ENCODE peak calls at places on chromosomes 3 and 15, in six cellular contexts. U is left ventricle myocardium inferior, T is fibroblast of lung, K is MCF 10A, S is Caco-2, L is heart right ventricle. M is an unnamed sample.

GRCh38 chr3:194811118-194811517 is 125.4 kb downstream of the FAM43A start:
- DNase-seq in U (no peak), T (no peak), K (no peak), S (no peak), L (no peak), M (no peak)

GRCh38 chr3:126983653-126984390 is 907 bp downstream of the PLXNA1 start:
- DNase-seq in U (no peak), T (peak), K (peak), S (peak), L (no peak), M (no peak)

GRCh38 chr15:35306361-35306981 is 221.4 kb upstream of the NANOGP8 start:
- DNase-seq in U (no peak), T (peak), K (peak), S (peak), L (no peak), M (no peak)

GRCh38 chr3:197183582-197183981 is 114.8 kb downstream of the DLG1 start:
- DNase-seq in U (no peak), T (no peak), K (no peak), S (no peak), L (no peak), M (no peak)

GRCh38 chr15:85337398-85338074 is 42.9 kb upstream of the AKAP13 start:
- DNase-seq in U (no peak), T (no peak), K (no peak), S (no peak), L (peak), M (no peak)

GRCh38 chr3:56887402-56888025 is 85.8 kb upstream of the ARHGEF3 start:
- DNase-seq in U (no peak), T (no peak), K (no peak), S (no peak), L (no peak), M (no peak)

GRCh38 chr3:53255360-53255774 is 455 bp downstream of the TKT start:
- DNase-seq in U (peak), T (no peak), K (no peak), S (no peak), L (peak), M (no peak)

GRCh38 chr15:64454282-64454681 is 6.1 kb upstream of the ZNF609 start:
- DNase-seq in U (no peak), T (no peak), K (no peak), S (no peak), L (no peak), M (no peak)

GRCh38 chr3:193029800-193030199 is 112.1 kb upstream of the MB21D2 start:
- DNase-seq in U (no peak), T (no peak), K (peak), S (no peak), L (no peak), M (no peak)

GRCh38 chr3:98577178-98577895 is 16.1 kb downstream of the CPOX start:
- DNase-seq in U (no peak), T (peak), K (no peak), S (no peak), L (no peak), M (no peak)

GRCh38 chr3:127712881-127713771 is 40.4 kb downstream of the ABTB1 start:
- DNase-seq in U (no peak), T (no peak), K (no peak), S (no peak), L (no peak), M (no peak)

GRCh38 chr15:56735589-56735988 is 2.3 kb upstream of the ZNF280D start:
- DNase-seq in U (no peak), T (no peak), K (no peak), S (no peak), L (no peak), M (no peak)

GRCh38 chr3:72338082-72338941 is 509.9 kb downstream of the SHQ1 start:
- DNase-seq in U (no peak), T (no peak), K (peak), S (no peak), L (no peak), M (no peak)

DNA sequence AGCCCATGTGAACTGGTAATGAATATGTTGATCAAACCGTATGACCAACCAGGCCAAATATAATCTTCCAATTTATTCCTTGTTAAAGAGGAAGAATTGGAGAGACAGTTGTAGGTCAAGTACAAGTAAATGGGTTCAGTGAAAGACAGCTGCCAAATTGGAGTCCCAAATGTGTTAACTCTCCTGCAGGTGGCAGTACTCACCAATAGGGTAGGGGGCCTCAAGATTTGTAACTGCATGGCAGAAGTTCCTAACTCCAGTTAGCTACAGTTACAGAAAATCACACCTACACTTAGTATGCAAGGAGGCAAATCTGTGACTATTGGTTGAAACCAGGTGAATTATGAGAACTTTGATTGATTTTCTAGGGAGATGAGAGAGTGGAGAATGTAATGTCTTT is 278.0 kb downstream of the ZBBX start:
- DNase-seq in U (no peak), T (no peak), K (peak), S (no peak), L (no peak), M (no peak)
- TF ChIP-seq CTCF in U (peak), T (no peak), K (peak), S (no peak), L (peak), M (peak)

DNA sequence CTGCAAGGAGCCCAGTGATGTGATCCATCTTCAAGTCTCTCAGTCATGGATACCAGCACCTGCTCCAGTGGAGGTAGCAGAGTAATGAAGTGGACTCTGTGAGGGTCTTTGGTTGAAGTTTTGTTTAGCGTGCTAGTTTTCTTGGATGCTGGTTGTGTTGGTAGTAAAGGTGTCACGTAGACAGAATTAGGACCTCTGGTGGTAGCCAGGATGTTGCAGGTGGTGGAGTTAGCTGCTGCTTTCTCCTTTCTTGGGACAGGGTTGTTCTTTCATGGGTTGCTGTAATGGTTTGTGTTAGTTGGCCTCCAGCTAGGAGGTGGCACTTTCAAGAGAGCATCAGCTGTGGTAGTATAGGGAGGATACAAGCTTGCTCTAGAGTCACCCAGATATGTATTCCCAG is 125.2 kb downstream of the ANXA2 start:
- DNase-seq in U (no peak), T (no peak), K (no peak), S (no peak), L (no peak), M (no peak)
- TF ChIP-seq CTCF in U (no peak), T (no peak), K (no peak), S (no peak), L (no peak), M (no peak)

GRCh38 chr3:189258261-189258660 is 86.5 kb downstream of the TPRG1 start:
- DNase-seq in U (no peak), T (no peak), K (no peak), S (no peak), L (no peak), M (no peak)
- TF ChIP-seq CTCF in U (no peak), T (no peak), K (no peak), S (no peak), L (no peak), M (no peak)

DNA sequence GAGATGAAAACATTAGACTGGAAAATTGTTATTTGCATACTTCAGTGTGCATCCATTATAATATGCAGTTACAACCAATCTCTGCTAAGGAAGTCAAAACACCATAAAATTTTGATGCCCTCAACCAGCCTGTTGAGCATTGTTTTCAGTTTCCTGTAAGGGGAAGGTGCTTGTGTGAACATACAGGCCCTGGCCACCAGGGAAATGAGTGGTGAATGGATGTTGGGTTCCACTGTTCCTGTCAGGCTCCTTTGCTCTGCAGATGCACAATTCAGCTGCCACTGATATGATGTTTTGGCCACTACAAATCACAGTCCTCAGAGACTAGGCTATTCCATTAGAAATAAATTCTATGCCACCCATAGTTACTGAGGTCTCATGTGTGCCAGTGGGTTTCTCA is 184.6 kb downstream of the SYNPR start:
- DNase-seq in U (no peak), T (no peak), K (no peak), S (no peak), L (no peak), M (no peak)
- TF ChIP-seq CTCF in U (no peak), T (no peak), K (no peak), S (no peak), L (no peak), M (no peak)

DNA sequence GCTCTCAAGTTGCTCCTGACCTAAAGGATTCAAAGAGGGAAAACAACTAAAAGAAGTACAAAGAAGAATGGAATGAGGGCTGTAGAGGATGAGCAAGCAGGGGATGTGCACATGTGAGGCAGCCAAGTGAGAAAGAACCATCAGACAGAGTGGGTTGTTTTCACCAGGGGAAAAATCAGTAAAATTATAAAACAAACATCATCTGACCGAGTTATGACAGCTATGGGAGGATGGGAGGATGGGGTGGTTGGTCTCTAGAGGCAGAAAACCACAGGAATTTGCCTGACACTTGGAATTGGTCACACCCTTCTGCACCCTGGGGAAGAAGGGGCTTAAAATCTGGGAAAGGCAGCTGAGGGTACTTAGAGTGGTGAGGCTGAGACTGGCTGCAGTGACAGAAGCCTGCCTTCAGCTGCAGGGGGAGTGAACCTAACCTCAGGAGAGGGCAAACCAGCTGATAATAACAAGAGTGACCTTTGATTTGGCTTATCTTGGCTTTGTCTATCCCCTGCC is 10.1 kb downstream of the ARHGAP31 start:
- DNase-seq in U (no peak), T (peak), K (peak), S (no peak), L (no peak), M (no peak)
- TF ChIP-seq CTCF in U (no peak), T (no peak), K (no peak), S (no peak), L (no peak), M (peak)

GRCh38 chr3:153291052-153291689 is 129.1 kb downstream of the RAP2B start:
- DNase-seq in U (no peak), T (peak), K (peak), S (no peak), L (no peak), M (no peak)
- TF ChIP-seq CTCF in U (peak), T (peak), K (peak), S (peak), L (peak), M (peak)

GRCh38 chr3:31859245-31859644 is 121.8 kb downstream of the OSBPL10 start:
- DNase-seq in U (no peak), T (no peak), K (no peak), S (no peak), L (no peak), M (no peak)

GRCh38 chr3:31861839-31862238 is 119.2 kb downstream of the OSBPL10 start:
- DNase-seq in U (no peak), T (no peak), K (no peak), S (no peak), L (no peak), M (no peak)

GRCh38 chr3:31853580-31853979 is 127.5 kb downstream of the OSBPL10 start:
- DNase-seq in U (no peak), T (no peak), K (no peak), S (no peak), L (no peak), M (no peak)

GRCh38 chr3:31862861-31863260 is 118.2 kb downstream of the OSBPL10 start:
- DNase-seq in U (no peak), T (peak), K (no peak), S (no peak), L (no peak), M (no peak)

DNA sequence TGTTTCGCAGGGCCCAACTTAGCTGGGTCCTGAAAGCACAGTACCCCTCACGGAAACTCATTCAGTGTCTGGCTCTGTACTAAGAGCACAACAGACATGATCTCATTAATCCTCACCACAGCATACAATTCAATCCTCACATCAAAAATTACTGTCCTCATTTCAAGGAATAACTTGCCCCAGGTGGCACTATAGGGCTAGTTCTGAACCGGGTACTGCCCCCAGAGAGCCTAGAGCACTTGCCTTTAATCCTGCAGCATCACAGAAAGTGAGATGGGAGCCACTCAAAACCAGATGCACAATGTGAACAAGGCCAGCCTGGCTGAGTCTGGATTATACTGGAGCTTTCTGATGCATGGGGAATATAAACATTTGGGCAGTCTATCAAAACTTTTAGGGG is 122.6 kb downstream of the OSBPL10 start:
- DNase-seq in U (no peak), T (no peak), K (peak), S (no peak), L (no peak), M (no peak)
- TF ChIP-seq CTCF in U (no peak), T (no peak), K (no peak), S (no peak), L (no peak), M (peak)

DNA sequence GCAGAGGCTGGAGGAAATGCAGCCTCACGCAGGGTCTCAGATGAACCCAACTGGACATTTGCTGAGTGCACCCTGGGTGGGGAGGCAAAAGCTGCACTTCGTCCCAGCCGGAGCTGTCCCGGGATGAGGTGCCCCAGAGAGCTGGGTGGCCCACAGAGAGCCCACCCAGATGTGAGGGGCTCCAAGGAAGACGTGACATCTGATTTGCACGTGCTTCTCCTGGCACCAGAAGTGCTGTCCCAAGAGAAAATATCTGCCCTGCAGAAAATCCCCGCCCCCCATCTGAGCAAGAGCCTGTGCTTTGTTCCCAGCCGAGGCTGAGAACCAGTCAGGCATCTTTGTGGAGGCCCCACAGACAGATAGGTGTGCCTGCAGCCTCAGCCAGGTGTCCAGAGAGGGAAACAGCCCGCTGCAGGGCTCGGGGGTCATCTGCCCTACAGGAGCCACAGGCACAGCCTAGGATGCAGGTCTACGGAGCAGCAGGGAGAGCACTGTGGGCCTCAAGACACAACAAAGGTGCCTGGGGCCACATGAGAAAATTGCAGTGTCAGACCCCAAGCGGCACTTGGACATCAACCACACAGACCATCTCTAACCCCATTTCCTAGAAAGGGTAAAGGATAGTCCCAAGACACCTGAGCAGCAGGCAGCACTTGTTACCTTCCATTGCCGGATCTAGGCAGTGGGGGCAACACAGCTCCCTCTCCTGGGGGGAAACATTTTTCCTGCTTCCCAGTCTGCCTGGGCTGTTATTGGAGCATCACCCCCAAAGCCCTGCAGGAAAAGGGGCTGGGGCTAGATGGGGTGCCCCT is 5.8 kb downstream of the TMIE start:
- DNase-seq in U (peak), T (no peak), K (no peak), S (peak), L (no peak), M (peak)
- TF ChIP-seq CTCF in U (no peak), T (no peak), K (no peak), S (no peak), L (no peak), M (no peak)

DNA sequence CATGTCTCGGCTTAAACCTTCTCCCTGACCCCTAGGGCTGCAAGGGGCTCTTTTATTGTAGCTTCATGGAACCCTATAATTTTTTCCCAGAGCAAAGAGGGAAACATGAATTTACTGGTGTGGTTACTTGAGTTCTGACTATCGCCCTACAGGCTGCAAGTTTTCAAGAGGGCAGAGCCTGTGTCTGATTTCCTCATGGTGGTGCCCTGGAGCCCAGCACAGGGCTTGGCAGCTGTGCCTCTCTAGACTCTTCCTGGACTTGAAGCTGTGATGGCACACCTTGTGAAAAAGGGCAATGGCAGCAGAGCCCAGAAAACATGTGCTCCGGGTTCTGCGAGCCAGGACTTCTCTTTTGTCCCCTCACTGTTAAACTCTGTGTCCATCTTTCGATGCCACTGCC is 34.2 kb upstream of the TF start:
- DNase-seq in U (no peak), T (no peak), K (no peak), S (no peak), L (no peak), M (no peak)
- TF ChIP-seq CTCF in U (no peak), T (no peak), K (no peak), S (no peak), L (no peak), M (no peak)

DNA sequence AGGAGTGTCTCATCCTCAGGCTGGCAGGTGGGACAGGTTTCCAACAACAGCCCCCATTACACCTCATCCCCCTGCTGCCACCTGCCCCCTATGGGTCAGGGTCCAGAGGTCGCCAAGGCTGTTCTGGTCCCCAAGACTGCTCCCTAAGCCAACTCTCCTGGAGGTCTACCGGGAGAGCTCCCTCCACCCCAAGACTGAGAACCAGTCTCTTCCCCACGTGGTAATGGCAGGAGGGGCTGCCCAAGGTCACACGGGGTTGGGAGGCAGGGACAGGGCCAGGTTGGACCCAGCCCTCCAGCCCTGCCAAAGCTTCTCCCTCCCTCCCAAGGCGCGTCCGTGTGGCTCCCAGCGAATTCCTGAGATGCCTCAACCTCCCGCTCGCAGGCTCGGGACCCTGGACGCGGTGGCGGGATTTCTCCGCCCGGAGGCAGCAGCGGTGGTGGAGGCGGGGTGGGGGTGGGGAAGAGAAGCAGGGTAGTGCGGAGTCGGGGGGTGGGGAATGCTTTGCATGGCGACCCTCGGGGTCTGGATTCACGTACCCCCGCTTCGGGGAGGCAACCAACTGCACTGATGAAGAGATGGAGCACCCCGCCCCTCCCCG is 80.1 kb downstream of the IQSEC1 start:
- DNase-seq in U (peak), T (no peak), K (no peak), S (peak), L (peak), M (no peak)
- TF ChIP-seq CTCF in U (no peak), T (no peak), K (no peak), S (no peak), L (no peak), M (peak)